ENCODE peak calls at places on chromosomes 7 and 10, in five cellular contexts. D is T-helper 2 cell; A is EL; C is stimulated activated CD4-positive, alpha-beta T cell treated with anti-CD3 and anti-CD28 coated beads, Interleukin-1b, Interleukin-23, amount 100 ng/mL, for 24 hours; G is left ventricle myocardium superior. X is an unnamed sample.

GRCh38 chr10:80187465-80188409 is 17.6 kb downstream of the ANXA11 start:
- DNase-seq in A (no peak), G (no peak), C (no peak), D (peak; percentile 84), X (peak; percentile 29)

GRCh38 chr7:21568762-21569161 is 25.9 kb downstream of the DNAH11 start:
- DNase-seq in A (no peak), D (no peak), C (no peak), G (no peak), X (no peak)

GRCh38 chr10:84138478-84139125 is 707 bp upstream of the GHITM start:
- DNase-seq in A (no peak), G (no peak), D (no peak), C (peak; percentile 32), X (no peak)

GRCh38 chr7:106864298-106865081 is 592 bp upstream of the PIK3CG start:
- DNase-seq in D (peak; percentile 10), A (no peak), G (no peak), C (no peak), X (no peak)

GRCh38 chr10:75015440-75015839 is 96.0 kb upstream of the SAMD8 start:
- DNase-seq in G (no peak), D (no peak), A (no peak), C (no peak), X (no peak)

GRCh38 chr10:71818674-71819260 is 32.3 kb downstream of the PSAP start:
- DNase-seq in A (no peak), C (no peak), D (no peak), G (no peak), X (no peak)

GRCh38 chr7:93622036-93622714 is 47.7 kb upstream of the CALCR start:
- DNase-seq in D (no peak), C (no peak), A (peak; percentile 36), G (no peak), X (no peak)

GRCh38 chr7:155009570-155010157 is 6.7 kb upstream of the PAXIP1 start:
- DNase-seq in G (no peak), C (no peak), D (no peak), A (no peak), X (no peak)

GRCh38 chr7:22582860-22583640 is 83.1 kb upstream of the STEAP1B start:
- DNase-seq in G (no peak), A (peak; percentile 98), D (no peak), C (no peak), X (no peak)

GRCh38 chr7:102891693-102892261 is 21.0 kb upstream of the LRRC17 start:
- DNase-seq in D (no peak), G (peak; percentile 45), A (peak; percentile 87), C (no peak), X (no peak)

GRCh38 chr7:150404172-150404784 is 25.1 kb downstream of the ZNF775 start:
- DNase-seq in A (no peak), D (no peak), G (no peak), C (no peak), X (no peak)

GRCh38 chr10:188546-188945 is 53.3 kb downstream of the ZMYND11 start:
- DNase-seq in A (peak; percentile 24), D (no peak), C (no peak), G (no peak), X (no peak)

GRCh38 chr10:104925232-104925851 is 284.3 kb downstream of the SORCS3 start:
- DNase-seq in G (no peak), A (peak; percentile 7), C (peak; percentile 7), D (no peak), X (no peak)

GRCh38 chr7:48938539-48938938 is 14.2 kb downstream of the CDC14C start:
- DNase-seq in A (no peak), G (no peak), D (no peak), C (no peak), X (no peak)

GRCh38 chr7:150961510-150962284 is 16.4 kb downstream of the KCNH2 start:
- DNase-seq in C (no peak), D (no peak), A (no peak), G (peak; percentile 28), X (no peak)

GRCh38 chr10:31190488-31190887 is 128.5 kb upstream of the ZEB1 start:
- DNase-seq in G (no peak), D (no peak), C (no peak), A (no peak), X (no peak)

GRCh38 chr10:3886191-3886590 is 101.2 kb upstream of the KLF6 start:
- DNase-seq in C (no peak), D (no peak), A (no peak), G (peak; percentile 79), X (no peak)

GRCh38 chr10:21572578-21572977 is 38.5 kb downstream of the MLLT10 start:
- DNase-seq in D (no peak), C (no peak), A (peak; percentile 60), G (no peak), X (no peak)

GRCh38 chr7:2760098-2760889 is 72.3 kb downstream of the AMZ1 start:
- DNase-seq in G (peak; percentile 64), A (peak; percentile 40), D (peak; percentile 14), C (no peak), X (no peak)

GRCh38 chr7:20554072-20554471 is 61.4 kb upstream of the ABCB5 start:
- DNase-seq in G (no peak), A (no peak), D (no peak), C (no peak), X (no peak)

GRCh38 chr10:80268938-80269588 is 20.4 kb downstream of the MAT1A start:
- DNase-seq in C (no peak), G (no peak), D (no peak), A (no peak), X (no peak)

GRCh38 chr10:130300608-130301025 is 164.4 kb downstream of the GLRX3 start:
- DNase-seq in A (no peak), D (no peak), C (peak; percentile 46), G (peak; percentile 67), X (no peak)

GRCh38 chr10:15824498-15824897 is 35.8 kb downstream of the MINDY3 start:
- DNase-seq in A (peak; percentile 20), G (no peak), D (no peak), C (no peak), X (no peak)

GRCh38 chr10:120799849-120800248 is 51.3 kb upstream of the WDR11 start:
- DNase-seq in A (no peak), D (no peak), C (no peak), G (no peak), X (no peak)

GRCh38 chr7:29915481-29916215 is 74.0 kb downstream of the SCRN1 start:
- DNase-seq in D (no peak), A (peak; percentile 43), G (no peak), C (no peak), X (no peak)

GRCh38 chr7:95772298-95772770 is at the start of gene DYNC1I1:
- DNase-seq in A (peak; percentile 55), C (peak; percentile 5), D (no peak), G (peak; percentile 91), X (no peak)

GRCh38 chr7:101575168-101575567 is 53.9 kb downstream of the MYL10 start:
- DNase-seq in C (no peak), A (no peak), G (no peak), D (no peak), X (no peak)

GRCh38 chr10:1679821-1680650 is 57.3 kb downstream of the ADARB2 start:
- DNase-seq in C (no peak), A (no peak), D (peak; percentile 72), G (no peak), X (no peak)

GRCh38 chr7:28062197-28062988 is 118.2 kb downstream of the JAZF1 start:
- DNase-seq in D (no peak), C (peak; percentile 20), G (peak; percentile 80), A (peak; percentile 86), X (peak; percentile 20)

GRCh38 chr10:79292789-79293746 is 54.2 kb upstream of the PPIF start:
- DNase-seq in A (peak; percentile 25), G (no peak), D (no peak), C (no peak), X (no peak)

GRCh38 chr10:70615784-70616511 is 13.4 kb upstream of the PRF1 start:
- DNase-seq in D (no peak), A (no peak), G (no peak), C (no peak), X (no peak)

GRCh38 chr7:100825760-100826545 is 1.4 kb downstream of the EPHB4 start:
- DNase-seq in A (peak; percentile 69), D (no peak), G (no peak), C (no peak), X (no peak)

GRCh38 chr7:157409753-157410727 is 73.2 kb downstream of the DNAJB6 start:
- DNase-seq in A (no peak), G (peak; percentile 18), C (no peak), D (no peak), X (no peak)